ENCODE peak calls at places on chromosomes 4 and X, in seven cellular contexts. One of them, this sample, is unnamed.

GRCh38 chr4:75514949-75515612 is 808 bp downstream of the THAP6 start:
- DNase-seq in WTC11: no peak
- DNase-seq in caudate nucleus: no peak
- DNase-seq in AG10803: no peak
- DNase-seq in GM12878: peak; percentile 32
- DNase-seq in T-helper 2 cell treated with Interferon-gamma antibody and Interleukin-4, amounts not matched to agents 5 μg/mL and 100 μg/mL, for 36 hours: no peak
- DNase-seq in DMS53: peak; percentile 41
- DNase-seq in this sample: peak; percentile 42

GRCh38 chrX:24034485-24034884 is 7.5 kb upstream of the KLHL15 start:
- DNase-seq in T-helper 2 cell treated with Interferon-gamma antibody and Interleukin-4, amounts not matched to agents 5 μg/mL and 100 μg/mL, for 36 hours: no peak
- DNase-seq in AG10803: no peak
- DNase-seq in DMS53: no peak
- DNase-seq in WTC11: no peak
- DNase-seq in caudate nucleus: no peak
- DNase-seq in GM12878: no peak
- DNase-seq in this sample: no peak

GRCh38 chrX:148620023-148620422 is 119.6 kb downstream of the AFF2 start:
- DNase-seq in WTC11: no peak
- DNase-seq in GM12878: no peak
- DNase-seq in AG10803: peak; percentile 21
- DNase-seq in DMS53: no peak
- DNase-seq in T-helper 2 cell treated with Interferon-gamma antibody and Interleukin-4, amounts not matched to agents 5 μg/mL and 100 μg/mL, for 36 hours: no peak
- DNase-seq in caudate nucleus: no peak
- DNase-seq in this sample: no peak

GRCh38 chr4:2900701-2901100 is 57.1 kb downstream of the ADD1 start:
- DNase-seq in GM12878: no peak
- DNase-seq in WTC11: no peak
- DNase-seq in T-helper 2 cell treated with Interferon-gamma antibody and Interleukin-4, amounts not matched to agents 5 μg/mL and 100 μg/mL, for 36 hours: no peak
- DNase-seq in caudate nucleus: no peak
- DNase-seq in AG10803: no peak
- DNase-seq in DMS53: no peak
- DNase-seq in this sample: no peak

GRCh38 chr4:159105761-159106243 is 2.9 kb downstream of the RAPGEF2 start:
- DNase-seq in T-helper 2 cell treated with Interferon-gamma antibody and Interleukin-4, amounts not matched to agents 5 μg/mL and 100 μg/mL, for 36 hours: no peak
- DNase-seq in caudate nucleus: no peak
- DNase-seq in GM12878: peak; percentile 57
- DNase-seq in DMS53: no peak
- DNase-seq in AG10803: peak; percentile 40
- DNase-seq in WTC11: no peak
- DNase-seq in this sample: peak; percentile 64

GRCh38 chr4:122516376-122516775 is 59.9 kb upstream of the IL2 start:
- DNase-seq in AG10803: no peak
- DNase-seq in GM12878: no peak
- DNase-seq in T-helper 2 cell treated with Interferon-gamma antibody and Interleukin-4, amounts not matched to agents 5 μg/mL and 100 μg/mL, for 36 hours: no peak
- DNase-seq in WTC11: no peak
- DNase-seq in DMS53: no peak
- DNase-seq in caudate nucleus: no peak
- DNase-seq in this sample: no peak

GRCh38 chrX:16786139-16786790 is at the start of gene TXLNG:
- DNase-seq in DMS53: peak; percentile 99
- DNase-seq in GM12878: peak; percentile 99
- DNase-seq in AG10803: peak; percentile 98
- DNase-seq in WTC11: peak; percentile 95
- DNase-seq in caudate nucleus: peak; percentile 100
- DNase-seq in T-helper 2 cell treated with Interferon-gamma antibody and Interleukin-4, amounts not matched to agents 5 μg/mL and 100 μg/mL, for 36 hours: peak; percentile 91
- DNase-seq in this sample: peak; percentile 96

GRCh38 chrX:74246524-74246923 is 57.5 kb upstream of the ZCCHC13 start:
- DNase-seq in T-helper 2 cell treated with Interferon-gamma antibody and Interleukin-4, amounts not matched to agents 5 μg/mL and 100 μg/mL, for 36 hours: no peak
- DNase-seq in AG10803: peak; percentile 32
- DNase-seq in DMS53: no peak
- DNase-seq in GM12878: no peak
- DNase-seq in caudate nucleus: no peak
- DNase-seq in WTC11: no peak
- DNase-seq in this sample: no peak

GRCh38 chr4:120517966-120518365 is 404.6 kb downstream of the PRDM5 start:
- DNase-seq in DMS53: peak; percentile 87
- DNase-seq in AG10803: peak; percentile 78
- DNase-seq in WTC11: no peak
- DNase-seq in T-helper 2 cell treated with Interferon-gamma antibody and Interleukin-4, amounts not matched to agents 5 μg/mL and 100 μg/mL, for 36 hours: no peak
- DNase-seq in GM12878: peak; percentile 42
- DNase-seq in caudate nucleus: no peak
- DNase-seq in this sample: no peak

GRCh38 chr4:76095568-76095967 is 21.1 kb downstream of the ART3 start:
- DNase-seq in caudate nucleus: no peak
- DNase-seq in WTC11: no peak
- DNase-seq in DMS53: no peak
- DNase-seq in GM12878: no peak
- DNase-seq in AG10803: no peak
- DNase-seq in T-helper 2 cell treated with Interferon-gamma antibody and Interleukin-4, amounts not matched to agents 5 μg/mL and 100 μg/mL, for 36 hours: no peak
- DNase-seq in this sample: no peak

GRCh38 chr4:121358473-121358872 is 22.3 kb downstream of the QRFPR start:
- DNase-seq in AG10803: peak; percentile 43
- DNase-seq in GM12878: no peak
- DNase-seq in WTC11: no peak
- DNase-seq in DMS53: peak; percentile 49
- DNase-seq in caudate nucleus: no peak
- DNase-seq in T-helper 2 cell treated with Interferon-gamma antibody and Interleukin-4, amounts not matched to agents 5 μg/mL and 100 μg/mL, for 36 hours: no peak
- DNase-seq in this sample: no peak

GRCh38 chrX:132090370-132091152 is 37.3 kb downstream of the FRMD7 start:
- DNase-seq in WTC11: no peak
- DNase-seq in GM12878: no peak
- DNase-seq in caudate nucleus: no peak
- DNase-seq in AG10803: no peak
- DNase-seq in T-helper 2 cell treated with Interferon-gamma antibody and Interleukin-4, amounts not matched to agents 5 μg/mL and 100 μg/mL, for 36 hours: no peak
- DNase-seq in DMS53: no peak
- DNase-seq in this sample: peak; percentile 2

GRCh38 chr4:111821342-111821741 is 323.9 kb upstream of the FAM241A start:
- DNase-seq in GM12878: no peak
- DNase-seq in WTC11: no peak
- DNase-seq in caudate nucleus: no peak
- DNase-seq in AG10803: no peak
- DNase-seq in DMS53: no peak
- DNase-seq in T-helper 2 cell treated with Interferon-gamma antibody and Interleukin-4, amounts not matched to agents 5 μg/mL and 100 μg/mL, for 36 hours: no peak
- DNase-seq in this sample: no peak

GRCh38 chrX:104621781-104622180 is 55.8 kb downstream of the IL1RAPL2 start:
- DNase-seq in T-helper 2 cell treated with Interferon-gamma antibody and Interleukin-4, amounts not matched to agents 5 μg/mL and 100 μg/mL, for 36 hours: no peak
- DNase-seq in WTC11: no peak
- DNase-seq in AG10803: no peak
- DNase-seq in caudate nucleus: no peak
- DNase-seq in DMS53: no peak
- DNase-seq in GM12878: no peak
- DNase-seq in this sample: no peak

GRCh38 chr4:84063618-84064017 is 435.5 kb downstream of the NKX6-1 start:
- DNase-seq in GM12878: no peak
- DNase-seq in AG10803: no peak
- DNase-seq in caudate nucleus: no peak
- DNase-seq in WTC11: no peak
- DNase-seq in T-helper 2 cell treated with Interferon-gamma antibody and Interleukin-4, amounts not matched to agents 5 μg/mL and 100 μg/mL, for 36 hours: no peak
- DNase-seq in DMS53: no peak
- DNase-seq in this sample: no peak

GRCh38 chr4:168831919-168832745 is 177.9 kb downstream of the CBR4 start:
- DNase-seq in caudate nucleus: peak; percentile 45
- DNase-seq in AG10803: peak; percentile 73
- DNase-seq in WTC11: peak; percentile 85
- DNase-seq in T-helper 2 cell treated with Interferon-gamma antibody and Interleukin-4, amounts not matched to agents 5 μg/mL and 100 μg/mL, for 36 hours: peak; percentile 72
- DNase-seq in GM12878: no peak
- DNase-seq in DMS53: peak; percentile 88
- DNase-seq in this sample: peak; percentile 75

GRCh38 chr4:76687730-76688441 is 210.1 kb downstream of the SOWAHB start:
- DNase-seq in caudate nucleus: no peak
- DNase-seq in AG10803: no peak
- DNase-seq in DMS53: peak; percentile 73
- DNase-seq in GM12878: no peak
- DNase-seq in T-helper 2 cell treated with Interferon-gamma antibody and Interleukin-4, amounts not matched to agents 5 μg/mL and 100 μg/mL, for 36 hours: no peak
- DNase-seq in WTC11: no peak
- DNase-seq in this sample: no peak

GRCh38 chr4:138910914-138911336 is 104.7 kb upstream of the NOCT start:
- DNase-seq in caudate nucleus: peak; percentile 23
- DNase-seq in DMS53: peak; percentile 98
- DNase-seq in GM12878: no peak
- DNase-seq in T-helper 2 cell treated with Interferon-gamma antibody and Interleukin-4, amounts not matched to agents 5 μg/mL and 100 μg/mL, for 36 hours: no peak
- DNase-seq in AG10803: peak; percentile 76
- DNase-seq in WTC11: peak; percentile 24
- DNase-seq in this sample: no peak

GRCh38 chr4:42478509-42478908 is 81.2 kb downstream of the SHISA3 start:
- DNase-seq in caudate nucleus: no peak
- DNase-seq in GM12878: no peak
- DNase-seq in T-helper 2 cell treated with Interferon-gamma antibody and Interleukin-4, amounts not matched to agents 5 μg/mL and 100 μg/mL, for 36 hours: no peak
- DNase-seq in WTC11: no peak
- DNase-seq in DMS53: no peak
- DNase-seq in AG10803: no peak
- DNase-seq in this sample: no peak

GRCh38 chr4:53459548-53459947 is 82.1 kb downstream of the FIP1L1 start:
- DNase-seq in AG10803: peak; percentile 32
- DNase-seq in T-helper 2 cell treated with Interferon-gamma antibody and Interleukin-4, amounts not matched to agents 5 μg/mL and 100 μg/mL, for 36 hours: no peak
- DNase-seq in GM12878: no peak
- DNase-seq in DMS53: peak; percentile 91
- DNase-seq in WTC11: no peak
- DNase-seq in caudate nucleus: no peak
- DNase-seq in this sample: no peak

GRCh38 chrX:10971759-10972158 is 139.4 kb upstream of the HCCS start:
- DNase-seq in AG10803: no peak
- DNase-seq in caudate nucleus: no peak
- DNase-seq in T-helper 2 cell treated with Interferon-gamma antibody and Interleukin-4, amounts not matched to agents 5 μg/mL and 100 μg/mL, for 36 hours: no peak
- DNase-seq in GM12878: no peak
- DNase-seq in DMS53: no peak
- DNase-seq in WTC11: no peak
- DNase-seq in this sample: no peak

GRCh38 chrX:69153060-69153730 is 12.1 kb downstream of the PJA1 start:
- DNase-seq in GM12878: no peak
- DNase-seq in DMS53: no peak
- DNase-seq in T-helper 2 cell treated with Interferon-gamma antibody and Interleukin-4, amounts not matched to agents 5 μg/mL and 100 μg/mL, for 36 hours: no peak
- DNase-seq in AG10803: peak; percentile 57
- DNase-seq in caudate nucleus: peak; percentile 75
- DNase-seq in WTC11: peak; percentile 74
- DNase-seq in this sample: no peak

GRCh38 chr4:165656829-165657467 is 216.1 kb upstream of the TLL1 start:
- DNase-seq in AG10803: no peak
- DNase-seq in GM12878: no peak
- DNase-seq in T-helper 2 cell treated with Interferon-gamma antibody and Interleukin-4, amounts not matched to agents 5 μg/mL and 100 μg/mL, for 36 hours: no peak
- DNase-seq in WTC11: no peak
- DNase-seq in DMS53: peak; percentile 21
- DNase-seq in caudate nucleus: no peak
- DNase-seq in this sample: no peak

GRCh38 chrX:10569946-10570345 is 50.4 kb downstream of the MID1 start:
- DNase-seq in DMS53: no peak
- DNase-seq in WTC11: no peak
- DNase-seq in T-helper 2 cell treated with Interferon-gamma antibody and Interleukin-4, amounts not matched to agents 5 μg/mL and 100 μg/mL, for 36 hours: no peak
- DNase-seq in caudate nucleus: peak; percentile 66
- DNase-seq in AG10803: no peak
- DNase-seq in GM12878: no peak
- DNase-seq in this sample: no peak

GRCh38 chr4:56953680-56954520 is 23.5 kb downstream of the NOA1 start:
- DNase-seq in GM12878: no peak
- DNase-seq in caudate nucleus: peak; percentile 20
- DNase-seq in WTC11: no peak
- DNase-seq in DMS53: no peak
- DNase-seq in AG10803: no peak
- DNase-seq in T-helper 2 cell treated with Interferon-gamma antibody and Interleukin-4, amounts not matched to agents 5 μg/mL and 100 μg/mL, for 36 hours: no peak
- DNase-seq in this sample: no peak

GRCh38 chr4:165439344-165439743 is 60.5 kb downstream of the CPE start:
- DNase-seq in WTC11: no peak
- DNase-seq in GM12878: no peak
- DNase-seq in AG10803: no peak
- DNase-seq in T-helper 2 cell treated with Interferon-gamma antibody and Interleukin-4, amounts not matched to agents 5 μg/mL and 100 μg/mL, for 36 hours: no peak
- DNase-seq in caudate nucleus: no peak
- DNase-seq in DMS53: no peak
- DNase-seq in this sample: no peak

GRCh38 chr4:118969359-118969758 is 80.7 kb downstream of the SYNPO2 start:
- DNase-seq in GM12878: no peak
- DNase-seq in AG10803: peak; percentile 66
- DNase-seq in T-helper 2 cell treated with Interferon-gamma antibody and Interleukin-4, amounts not matched to agents 5 μg/mL and 100 μg/mL, for 36 hours: no peak
- DNase-seq in caudate nucleus: peak; percentile 3
- DNase-seq in WTC11: peak; percentile 19
- DNase-seq in DMS53: peak; percentile 64
- DNase-seq in this sample: peak; percentile 12

GRCh38 chr4:8709729-8710360 is 117.3 kb downstream of the CPZ start:
- DNase-seq in AG10803: no peak
- DNase-seq in GM12878: no peak
- DNase-seq in WTC11: peak; percentile 12
- DNase-seq in caudate nucleus: no peak
- DNase-seq in T-helper 2 cell treated with Interferon-gamma antibody and Interleukin-4, amounts not matched to agents 5 μg/mL and 100 μg/mL, for 36 hours: no peak
- DNase-seq in DMS53: no peak
- DNase-seq in this sample: no peak

GRCh38 chrX:50707376-50707775 is 106.6 kb downstream of the SHROOM4 start:
- DNase-seq in DMS53: no peak
- DNase-seq in T-helper 2 cell treated with Interferon-gamma antibody and Interleukin-4, amounts not matched to agents 5 μg/mL and 100 μg/mL, for 36 hours: no peak
- DNase-seq in AG10803: no peak
- DNase-seq in caudate nucleus: no peak
- DNase-seq in WTC11: no peak
- DNase-seq in GM12878: no peak
- DNase-seq in this sample: no peak

GRCh38 chr4:94976371-94977011 is 218.7 kb downstream of the BMPR1B start:
- DNase-seq in T-helper 2 cell treated with Interferon-gamma antibody and Interleukin-4, amounts not matched to agents 5 μg/mL and 100 μg/mL, for 36 hours: no peak
- DNase-seq in GM12878: no peak
- DNase-seq in DMS53: no peak
- DNase-seq in AG10803: peak; percentile 78
- DNase-seq in caudate nucleus: no peak
- DNase-seq in WTC11: no peak
- DNase-seq in this sample: no peak

This sample was measured in activated CD8-positive, alpha-beta T cell treated with anti-CD3 and anti-CD28 coated beads for 36 hours.